ENCODE peak calls at places on chromosomes 13 and 19, in six cellular contexts. Q is AG09309, Y is neural progenitor cell, P is uterus, K is coronary artery, O is ascending aorta. C is an unnamed sample.

GRCh38 chr13:109345433-109345941 is 440.9 kb downstream of the IRS2 start:
- DNase-seq in Q (no peak), Y (no peak), P (no peak), K (no peak), O (no peak), C (peak; percentile 67)

GRCh38 chr19:17910776-17911360 is 21.9 kb upstream of the CCDC124 start:
- DNase-seq in Q (no peak), Y (no peak), P (no peak), K (no peak), O (no peak), C (no peak)

GRCh38 chr13:22483276-22483675 is 697.5 kb upstream of the SGCG start:
- DNase-seq in Q (no peak), Y (no peak), P (no peak), K (no peak), O (no peak), C (no peak)

GRCh38 chr13:33307820-33308219 is 22.3 kb upstream of the STARD13 start:
- DNase-seq in Q (no peak), Y (no peak), P (no peak), K (no peak), O (no peak), C (peak; percentile 80)

GRCh38 chr13:90680826-90681225 is 666.7 kb upstream of the MIR17HG start:
- DNase-seq in Q (no peak), Y (no peak), P (no peak), K (no peak), O (no peak), C (peak; percentile 49)

GRCh38 chr13:40342901-40343300 is 323.5 kb downstream of the FOXO1 start:
- DNase-seq in Q (no peak), Y (no peak), P (no peak), K (no peak), O (no peak), C (no peak)

GRCh38 chr19:4272894-4273293 is 6.2 kb upstream of the SHD start:
- DNase-seq in Q (no peak), Y (no peak), P (no peak), K (no peak), O (no peak), C (no peak)

GRCh38 chr13:20567881-20568528 is 1.0 kb downstream of the IFT88 start:
- DNase-seq in Q (no peak), Y (no peak), P (no peak), K (no peak), O (no peak), C (no peak)

GRCh38 chr13:113792821-113793717 is 34.0 kb downstream of the TMEM255B start:
- DNase-seq in Q (no peak), Y (no peak), P (no peak), K (no peak), O (no peak), C (no peak)

GRCh38 chr13:35630551-35631275 is 154.2 kb upstream of the MAB21L1 start:
- DNase-seq in Q (peak; percentile 32), Y (peak; percentile 83), P (no peak), K (no peak), O (no peak), C (peak; percentile 22)

GRCh38 chr19:47421844-47422395 is 2.6 kb upstream of the MEIS3 start:
- DNase-seq in Q (no peak), Y (peak; percentile 84), P (peak; percentile 69), K (no peak), O (no peak), C (no peak)

GRCh38 chr13:37492741-37493514 is 105.6 kb downstream of the POSTN start:
- DNase-seq in Q (peak; percentile 88), Y (no peak), P (no peak), K (no peak), O (no peak), C (peak; percentile 70)

GRCh38 chr13:64540468-64540867 is 2689.7 kb downstream of the PCDH9 start:
- DNase-seq in Q (no peak), Y (no peak), P (no peak), K (no peak), O (no peak), C (no peak)

GRCh38 chr13:90896022-90896421 is 451.5 kb upstream of the MIR17HG start:
- DNase-seq in Q (no peak), Y (no peak), P (no peak), K (no peak), O (no peak), C (no peak)

GRCh38 chr13:99656843-99657506 is 155.7 kb downstream of the TM9SF2 start:
- DNase-seq in Q (no peak), Y (peak; percentile 27), P (no peak), K (no peak), O (no peak), C (no peak)

GRCh38 chr13:100513171-100513570 is 75.4 kb downstream of the GGACT start:
- DNase-seq in Q (no peak), Y (no peak), P (no peak), K (no peak), O (no peak), C (no peak)

GRCh38 chr13:109208522-109208921 is 577.9 kb downstream of the IRS2 start:
- DNase-seq in Q (no peak), Y (no peak), P (no peak), K (no peak), O (no peak), C (no peak)

GRCh38 chr19:5817218-5817617 is 12.4 kb downstream of the NRTN start:
- DNase-seq in Q (no peak), Y (no peak), P (no peak), K (no peak), O (no peak), C (no peak)
- H3K4me3 ChIP-seq in Q (no peak overlapping the region), Y (no peak overlapping the region), P (no peak overlapping the region), K (no peak overlapping the region), O (no peak overlapping the region), C (no peak overlapping the region)

DNA sequence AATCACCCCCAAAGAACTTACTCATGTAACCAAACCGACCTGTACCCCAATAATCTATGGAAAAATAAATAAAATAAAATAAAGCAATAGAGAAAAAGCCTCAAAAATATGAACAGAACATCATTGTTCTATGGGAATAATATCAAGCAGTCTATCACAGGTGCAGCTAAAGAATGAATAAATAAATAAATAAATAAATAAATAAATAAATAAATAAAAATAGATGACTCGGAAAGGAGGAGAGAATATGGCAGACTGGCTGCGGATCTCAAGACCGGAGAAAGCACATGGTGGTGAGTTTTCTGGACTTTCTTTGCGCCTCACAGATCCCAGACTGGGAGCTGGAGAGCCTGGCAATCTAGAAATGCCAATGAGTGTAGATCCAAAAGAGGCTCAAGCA is 22.4 kb upstream of the CEACAM20 start:
- DNase-seq in Q (no peak), Y (no peak), P (no peak), K (no peak), O (no peak), C (no peak)
- TF ChIP-seq CTCF in Q (no peak), Y (no peak), P (no peak), K (no peak), O (no peak), C (no peak)

DNA sequence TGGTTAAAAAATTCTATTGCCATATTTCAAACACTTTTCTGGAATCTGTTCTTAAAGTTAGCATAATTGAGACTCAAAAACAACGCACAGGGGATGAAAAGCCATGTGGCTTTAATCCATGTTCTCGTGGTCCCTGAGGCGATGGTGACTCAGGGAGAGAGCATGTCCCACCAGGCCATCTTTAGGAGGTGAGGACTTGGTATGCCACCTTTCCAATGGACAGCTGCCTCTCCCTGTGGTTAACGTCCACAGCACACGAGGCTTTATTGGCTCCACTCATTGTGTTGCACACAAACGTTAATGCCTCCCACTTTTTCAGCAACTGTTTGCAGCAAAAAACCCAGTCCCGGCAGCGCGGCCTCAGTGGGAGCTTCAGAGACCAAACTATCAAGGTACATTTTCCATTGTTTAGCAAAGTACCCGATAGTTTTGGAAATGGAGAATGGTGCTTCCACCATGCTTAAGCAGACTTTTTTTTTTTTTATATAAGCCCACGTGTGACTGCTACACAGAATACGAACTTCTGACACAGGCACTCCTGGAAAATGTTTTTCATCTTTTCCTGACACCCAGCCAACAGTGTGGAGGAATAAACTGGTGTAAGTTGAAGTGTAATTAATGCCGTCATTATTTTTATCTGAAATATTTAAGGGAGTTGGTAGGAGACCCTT is 51.2 kb downstream of the EFNB2 start:
- DNase-seq in Q (no peak), Y (no peak), P (no peak), K (no peak), O (no peak), C (no peak)
- H3K4me3 ChIP-seq in Q (no peak overlapping the region), Y (no peak overlapping the region), P (no peak overlapping the region), K (peak overlapping the region; percentile 53), O (peak overlapping the region; percentile 23), C (no peak overlapping the region)

GRCh38 chr13:26053418-26053980 is 1.7 kb upstream of the SHISA2 start:
- DNase-seq in Q (no peak), Y (no peak), P (no peak), K (no peak), O (no peak), C (no peak)

GRCh38 chr13:26048745-26049144 is 3.1 kb downstream of the SHISA2 start:
- DNase-seq in Q (no peak), Y (no peak), P (no peak), K (no peak), O (no peak), C (no peak)

GRCh38 chr13:26050568-26051230 is 1.1 kb downstream of the SHISA2 start:
- DNase-seq in Q (no peak), Y (peak; percentile 77), P (no peak), K (no peak), O (no peak), C (no peak)

GRCh38 chr13:26052136-26052736 is 420 bp upstream of the SHISA2 start:
- DNase-seq in Q (no peak), Y (peak; percentile 45), P (no peak), K (no peak), O (no peak), C (no peak)

DNA sequence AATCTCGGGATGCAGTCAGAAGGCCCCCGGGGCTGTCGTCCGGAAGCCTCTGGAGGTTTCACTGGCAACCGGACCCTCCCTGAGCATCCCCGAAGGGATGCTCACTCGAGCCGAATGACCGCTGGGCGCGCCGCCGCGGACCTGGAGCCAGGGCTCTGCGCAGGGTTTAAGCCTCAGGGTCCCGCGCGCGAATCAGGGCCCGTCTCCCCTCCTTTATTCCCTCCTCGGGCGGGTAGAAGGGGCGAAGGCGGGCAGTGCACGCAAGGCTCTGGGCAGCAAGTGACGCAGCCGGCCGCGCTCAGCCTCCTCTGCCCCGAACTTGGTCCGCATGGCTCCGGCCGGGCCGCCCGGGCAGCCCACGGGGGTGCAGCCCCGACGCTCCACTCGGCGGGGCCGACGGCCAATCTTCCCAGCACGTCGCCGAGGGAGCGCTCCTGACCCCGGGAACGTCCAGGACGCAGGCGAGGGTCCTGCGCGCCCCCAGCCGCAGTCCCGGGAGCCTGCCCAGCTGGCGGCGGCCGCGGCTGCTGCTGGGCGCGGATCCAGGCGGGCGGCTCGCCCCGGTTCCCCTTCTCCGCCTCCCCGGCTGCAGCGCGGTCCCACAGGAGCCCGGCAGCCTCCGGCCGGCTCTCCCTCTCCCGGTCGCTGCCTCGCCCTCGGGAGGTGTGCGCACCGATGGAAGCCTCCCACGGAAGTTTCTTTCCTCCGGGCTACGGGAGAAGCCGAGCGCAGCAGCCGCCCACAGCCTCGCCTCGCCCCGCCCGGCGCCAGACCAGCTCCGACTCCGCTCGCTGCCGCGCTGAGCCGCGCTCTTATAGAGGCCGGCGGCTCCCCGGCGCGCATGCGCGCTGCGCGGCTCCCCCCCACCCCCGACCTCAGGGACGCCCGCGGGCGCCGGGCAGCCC is at the start of gene SHISA2:
- DNase-seq in Q (no peak), Y (peak; percentile 93), P (no peak), K (no peak), O (no peak), C (peak; percentile 38)
- TF ChIP-seq CTCF in Q (no peak), Y (no peak), P (no peak), K (no peak), O (no peak), C (no peak)

DNA sequence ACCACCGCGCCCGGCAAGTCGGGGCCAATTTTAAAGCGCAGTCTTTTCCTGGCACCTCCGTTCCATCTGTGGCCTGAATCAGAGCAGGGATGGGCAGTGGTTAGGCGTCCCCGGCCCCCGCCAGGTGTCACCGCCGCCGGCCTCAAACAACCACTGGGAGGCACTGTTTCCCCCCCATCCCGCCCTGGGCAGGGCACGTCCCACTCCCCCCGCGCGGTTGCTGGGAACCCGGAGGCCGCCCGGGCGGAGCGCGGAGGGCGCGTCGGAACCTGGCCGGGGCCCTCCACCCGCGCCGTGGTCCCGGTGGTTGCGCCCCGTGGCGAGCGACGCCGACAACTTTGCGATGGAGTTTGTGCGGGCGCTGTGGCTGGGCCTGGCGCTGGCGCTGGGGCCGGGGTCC is at the start of gene GRIN3B:
- DNase-seq in Q (no peak), Y (peak; percentile 90), P (peak; percentile 54), K (no peak), O (no peak), C (no peak)
- H3K4me3 ChIP-seq in Q (no peak within 1 kb of the TSS), Y (peak within 1 kb of the TSS; percentile 73), P (no peak within 1 kb of the TSS), K (peak within 1 kb of the TSS; percentile 65), O (peak within 1 kb of the TSS; percentile 21), C (no peak within 1 kb of the TSS)